ENCODE peak calls at places on chromosomes 6 and 20, in four cellular contexts. One of them, this sample, is unnamed.

GRCh38 chr6:11354019-11354418 is 121.6 kb upstream of the NEDD9 start:
- DNase-seq in progenitor cell of endocrine pancreas: no peak
- DNase-seq in ascending aorta: peak; percentile 79
- DNase-seq in H9: no peak
- DNase-seq in this sample: no peak

GRCh38 chr6:160756871-160757270 is 54.8 kb downstream of the PLG start:
- DNase-seq in H9: no peak
- DNase-seq in progenitor cell of endocrine pancreas: no peak
- DNase-seq in ascending aorta: no peak
- DNase-seq in this sample: no peak

GRCh38 chr20:44069203-44069931 is 117.6 kb downstream of the JPH2 start:
- DNase-seq in ascending aorta: no peak
- DNase-seq in H9: no peak
- DNase-seq in progenitor cell of endocrine pancreas: no peak
- DNase-seq in this sample: peak; percentile 44

GRCh38 chr6:157019733-157020132 is 242.6 kb downstream of the ARID1B start:
- DNase-seq in H9: no peak
- DNase-seq in ascending aorta: no peak
- DNase-seq in progenitor cell of endocrine pancreas: no peak
- DNase-seq in this sample: no peak

GRCh38 chr6:134436281-134436815 is 118.4 kb upstream of the SGK1 start:
- DNase-seq in progenitor cell of endocrine pancreas: no peak
- DNase-seq in H9: no peak
- DNase-seq in ascending aorta: peak; percentile 41
- DNase-seq in this sample: no peak

GRCh38 chr6:101539510-101540245 is 146.2 kb downstream of the GRIK2 start:
- DNase-seq in ascending aorta: no peak
- DNase-seq in progenitor cell of endocrine pancreas: no peak
- DNase-seq in H9: no peak
- DNase-seq in this sample: no peak

GRCh38 chr6:43635387-43636311 is at the start of gene MAD2L1BP:
- DNase-seq in progenitor cell of endocrine pancreas: peak; percentile 62
- DNase-seq in ascending aorta: peak; percentile 39
- DNase-seq in H9: peak; percentile 80
- DNase-seq in this sample: peak; percentile 77

GRCh38 chr20:43748274-43748673 is 21.5 kb upstream of the GTSF1L start:
- DNase-seq in H9: no peak
- DNase-seq in ascending aorta: no peak
- DNase-seq in progenitor cell of endocrine pancreas: no peak
- DNase-seq in this sample: no peak

GRCh38 chr6:81727876-81728517 is 24.5 kb downstream of the TENT5A start:
- DNase-seq in H9: no peak
- DNase-seq in progenitor cell of endocrine pancreas: no peak
- DNase-seq in ascending aorta: no peak
- DNase-seq in this sample: no peak

GRCh38 chr20:1824834-1825233 is 70.4 kb upstream of the SIRPA start:
- DNase-seq in progenitor cell of endocrine pancreas: no peak
- DNase-seq in H9: no peak
- DNase-seq in ascending aorta: no peak
- DNase-seq in this sample: no peak

GRCh38 chr6:88780714-88781389 is 182.6 kb downstream of the RNGTT start:
- DNase-seq in progenitor cell of endocrine pancreas: peak; percentile 11
- DNase-seq in ascending aorta: no peak
- DNase-seq in H9: peak; percentile 66
- DNase-seq in this sample: no peak

GRCh38 chr6:116363759-116364158 is 7.0 kb upstream of the DSE start:
- DNase-seq in ascending aorta: no peak
- DNase-seq in H9: no peak
- DNase-seq in progenitor cell of endocrine pancreas: no peak
- DNase-seq in this sample: no peak

GRCh38 chr20:17825949-17826843 is 126.4 kb downstream of the BANF2 start:
- DNase-seq in H9: no peak
- DNase-seq in ascending aorta: no peak
- DNase-seq in progenitor cell of endocrine pancreas: no peak
- DNase-seq in this sample: no peak

GRCh38 chr6:113595921-113596376 is 261.2 kb upstream of the MARCKS start:
- DNase-seq in progenitor cell of endocrine pancreas: no peak
- DNase-seq in H9: no peak
- DNase-seq in ascending aorta: no peak
- DNase-seq in this sample: no peak

GRCh38 chr6:94464018-94464510 is 1044.7 kb upstream of the EPHA7 start:
- DNase-seq in ascending aorta: no peak
- DNase-seq in progenitor cell of endocrine pancreas: no peak
- DNase-seq in H9: no peak
- DNase-seq in this sample: no peak

GRCh38 chr6:53813096-53813495 is 18.3 kb downstream of the LRRC1 start:
- DNase-seq in H9: no peak
- DNase-seq in ascending aorta: no peak
- DNase-seq in progenitor cell of endocrine pancreas: no peak
- DNase-seq in this sample: no peak

GRCh38 chr6:169975701-169976100 is 224.3 kb downstream of the ERMARD start:
- DNase-seq in ascending aorta: no peak
- DNase-seq in progenitor cell of endocrine pancreas: no peak
- DNase-seq in H9: no peak
- DNase-seq in this sample: no peak

GRCh38 chr20:53149184-53149651 is 177.1 kb downstream of the TSHZ2 start:
- DNase-seq in ascending aorta: no peak
- DNase-seq in H9: no peak
- DNase-seq in progenitor cell of endocrine pancreas: no peak
- DNase-seq in this sample: no peak

GRCh38 chr6:31163922-31164321 is 5.5 kb downstream of the TCF19 start:
- DNase-seq in progenitor cell of endocrine pancreas: no peak
- DNase-seq in ascending aorta: no peak
- DNase-seq in H9: no peak
- DNase-seq in this sample: no peak

GRCh38 chr20:1813101-1813529 is 82.1 kb upstream of the SIRPA start:
- DNase-seq in ascending aorta: peak; percentile 59
- DNase-seq in H9: no peak
- DNase-seq in progenitor cell of endocrine pancreas: no peak
- DNase-seq in this sample: no peak

GRCh38 chr20:7980332-7981046 is 39.1 kb downstream of the TMX4 start:
- DNase-seq in H9: peak; percentile 34
- DNase-seq in progenitor cell of endocrine pancreas: no peak
- DNase-seq in ascending aorta: no peak
- DNase-seq in this sample: no peak

GRCh38 chr6:30518505-30518850 is 29.2 kb downstream of the HLA-E start:
- DNase-seq in H9: no peak
- DNase-seq in ascending aorta: no peak
- DNase-seq in progenitor cell of endocrine pancreas: no peak
- DNase-seq in this sample: no peak

GRCh38 chr20:13684566-13685222 is 46.0 kb upstream of the TASP1 start:
- DNase-seq in H9: no peak
- DNase-seq in progenitor cell of endocrine pancreas: no peak
- DNase-seq in ascending aorta: no peak
- DNase-seq in this sample: peak; percentile 16

GRCh38 chr20:62985089-62985778 is 21.5 kb downstream of the BHLHE23 start:
- DNase-seq in ascending aorta: no peak
- DNase-seq in H9: no peak
- DNase-seq in progenitor cell of endocrine pancreas: no peak
- DNase-seq in this sample: no peak

GRCh38 chr20:8547035-8547649 is 415.1 kb downstream of the PLCB1 start:
- DNase-seq in progenitor cell of endocrine pancreas: no peak
- DNase-seq in ascending aorta: no peak
- DNase-seq in H9: no peak
- DNase-seq in this sample: no peak

GRCh38 chr20:48357714-48358113 is 470.1 kb downstream of the PREX1 start:
- DNase-seq in ascending aorta: no peak
- DNase-seq in progenitor cell of endocrine pancreas: no peak
- DNase-seq in H9: no peak
- DNase-seq in this sample: no peak

GRCh38 chr20:63498950-63499332 is at the start of gene EEF1A2:
- DNase-seq in progenitor cell of endocrine pancreas: peak; percentile 23
- DNase-seq in ascending aorta: no peak
- DNase-seq in H9: peak; percentile 31
- DNase-seq in this sample: peak; percentile 66

GRCh38 chr6:44225579-44226325 is 2.4 kb downstream of the SLC29A1 start:
- DNase-seq in progenitor cell of endocrine pancreas: no peak
- DNase-seq in ascending aorta: no peak
- DNase-seq in H9: no peak
- DNase-seq in this sample: no peak

GRCh38 chr20:7716286-7716972 is 223.8 kb downstream of the HAO1 start:
- DNase-seq in progenitor cell of endocrine pancreas: no peak
- DNase-seq in H9: no peak
- DNase-seq in ascending aorta: no peak
- DNase-seq in this sample: no peak

GRCh38 chr6:18035330-18035854 is 48.0 kb upstream of the KIF13A start:
- DNase-seq in ascending aorta: no peak
- DNase-seq in H9: peak; percentile 3
- DNase-seq in progenitor cell of endocrine pancreas: no peak
- DNase-seq in this sample: no peak

GRCh38 chr6:167244991-167245390 is 46.1 kb upstream of the UNC93A start:
- DNase-seq in ascending aorta: no peak
- DNase-seq in progenitor cell of endocrine pancreas: no peak
- DNase-seq in H9: peak; percentile 70
- DNase-seq in this sample: no peak

GRCh38 chr6:23446394-23447001 is 679.5 kb upstream of the NRSN1 start:
- DNase-seq in H9: no peak
- DNase-seq in progenitor cell of endocrine pancreas: no peak
- DNase-seq in ascending aorta: no peak
- DNase-seq in this sample: no peak

GRCh38 chr6:3999800-4000661 is 78.9 kb downstream of the FAM217A start:
- DNase-seq in progenitor cell of endocrine pancreas: no peak
- DNase-seq in H9: no peak
- DNase-seq in ascending aorta: no peak
- DNase-seq in this sample: no peak

GRCh38 chr20:16703570-16703969 is 26.3 kb upstream of the SNRPB2 start:
- DNase-seq in ascending aorta: no peak
- DNase-seq in progenitor cell of endocrine pancreas: no peak
- DNase-seq in H9: no peak
- DNase-seq in this sample: no peak

GRCh38 chr20:16699287-16699686 is 30.5 kb upstream of the SNRPB2 start:
- DNase-seq in H9: no peak
- DNase-seq in progenitor cell of endocrine pancreas: no peak
- DNase-seq in ascending aorta: no peak
- DNase-seq in this sample: no peak

GRCh38 chr20:16695633-16696032 is 34.2 kb upstream of the SNRPB2 start:
- DNase-seq in H9: no peak
- DNase-seq in ascending aorta: no peak
- DNase-seq in progenitor cell of endocrine pancreas: no peak
- DNase-seq in this sample: no peak

DNA sequence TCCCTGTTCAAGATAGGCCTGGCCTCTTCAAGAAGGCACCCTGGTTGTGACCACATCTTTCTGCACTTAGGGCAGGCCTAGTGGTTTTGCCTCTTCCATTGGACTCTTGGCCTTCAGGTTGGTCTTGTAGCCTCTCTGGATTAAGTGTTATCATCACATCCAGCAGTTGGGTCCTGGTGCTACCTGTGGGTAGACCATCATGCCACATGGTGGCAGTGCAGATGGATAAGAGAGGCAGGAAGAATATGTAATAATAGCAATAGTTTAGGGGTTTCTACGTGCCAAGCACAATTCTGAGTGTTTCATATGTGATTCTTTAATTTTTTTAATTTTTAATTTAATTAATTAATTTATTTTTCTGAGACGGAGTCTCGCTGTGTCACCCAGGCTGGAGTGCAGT is 28.5 kb upstream of the SNRPB2 start:
- DNase-seq in progenitor cell of endocrine pancreas: no peak
- DNase-seq in H9: peak; percentile 34
- DNase-seq in ascending aorta: no peak
- DNase-seq in this sample: no peak
- TF ChIP-seq CTCF in progenitor cell of endocrine pancreas: peak; percentile 34
- TF ChIP-seq CTCF in H9: peak; percentile 71
- TF ChIP-seq CTCF in ascending aorta: no peak
- TF ChIP-seq CTCF in this sample: no peak

DNA sequence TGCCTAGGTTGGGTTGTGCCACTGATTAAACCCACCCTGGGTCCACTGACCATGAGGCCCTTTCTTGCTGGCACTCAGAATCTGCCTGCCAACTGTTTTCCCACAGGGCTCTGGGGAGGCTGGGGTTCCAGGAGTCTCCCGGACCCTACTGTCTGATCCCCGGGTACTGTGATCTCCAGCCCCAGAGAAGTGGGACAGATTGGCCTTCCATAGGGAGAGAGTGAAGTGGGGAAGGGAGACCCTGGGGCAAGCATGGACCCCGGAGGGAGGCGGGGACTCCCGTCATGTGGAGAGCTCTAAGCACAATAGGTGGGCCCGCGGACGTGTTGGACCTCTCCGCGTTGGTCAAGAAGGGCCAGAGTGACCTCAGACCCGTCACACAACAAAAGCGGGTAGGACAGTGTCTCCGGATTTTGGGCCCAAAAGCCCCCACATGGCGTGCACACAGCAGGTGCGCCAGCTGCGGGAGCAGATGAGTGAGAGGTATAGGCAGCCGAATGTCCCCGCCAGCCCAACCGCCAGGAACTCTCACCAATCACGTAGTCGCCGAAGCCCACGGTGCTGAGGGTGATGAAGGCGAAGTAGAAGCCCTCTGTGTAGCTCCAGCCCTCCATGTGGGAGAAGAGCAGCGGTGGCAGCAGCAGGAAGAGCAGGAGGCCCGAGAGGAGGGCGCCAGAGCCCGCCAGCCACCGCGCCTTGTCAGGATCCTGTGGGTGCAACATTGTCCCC is 10.6 kb downstream of the KCNK17 start:
- DNase-seq in ascending aorta: no peak
- DNase-seq in H9: no peak
- DNase-seq in progenitor cell of endocrine pancreas: no peak
- DNase-seq in this sample: no peak
- TF ChIP-seq CTCF in ascending aorta: no peak
- TF ChIP-seq CTCF in H9: no peak
- TF ChIP-seq CTCF in progenitor cell of endocrine pancreas: no peak
- TF ChIP-seq CTCF in this sample: no peak

GRCh38 chr6:107655245-107655644 is 165.3 kb downstream of the SOBP start:
- DNase-seq in ascending aorta: no peak
- DNase-seq in H9: peak; percentile 66
- DNase-seq in progenitor cell of endocrine pancreas: no peak
- DNase-seq in this sample: no peak
- TF ChIP-seq CTCF in ascending aorta: no peak
- TF ChIP-seq CTCF in H9: peak; percentile 82
- TF ChIP-seq CTCF in progenitor cell of endocrine pancreas: peak; percentile 49
- TF ChIP-seq CTCF in this sample: no peak

GRCh38 chr20:51622004-51622874 is 79.7 kb upstream of the NFATC2 start:
- DNase-seq in progenitor cell of endocrine pancreas: no peak
- DNase-seq in ascending aorta: no peak
- DNase-seq in H9: no peak
- DNase-seq in this sample: no peak

GRCh38 chr20:51628533-51629398 is 86.2 kb upstream of the NFATC2 start:
- DNase-seq in ascending aorta: no peak
- DNase-seq in progenitor cell of endocrine pancreas: no peak
- DNase-seq in H9: no peak
- DNase-seq in this sample: no peak

GRCh38 chr20:51623255-51623654 is 80.7 kb upstream of the NFATC2 start:
- DNase-seq in progenitor cell of endocrine pancreas: no peak
- DNase-seq in H9: no peak
- DNase-seq in ascending aorta: no peak
- DNase-seq in this sample: no peak

GRCh38 chr20:51625105-51625504 is 82.6 kb upstream of the NFATC2 start:
- DNase-seq in ascending aorta: no peak
- DNase-seq in progenitor cell of endocrine pancreas: no peak
- DNase-seq in H9: no peak
- DNase-seq in this sample: no peak

GRCh38 chr20:51624157-51624731 is 81.7 kb upstream of the NFATC2 start:
- DNase-seq in H9: peak; percentile 89
- DNase-seq in progenitor cell of endocrine pancreas: peak; percentile 61
- DNase-seq in ascending aorta: no peak
- DNase-seq in this sample: peak; percentile 55
- TF ChIP-seq CTCF in H9: peak; percentile 84
- TF ChIP-seq CTCF in progenitor cell of endocrine pancreas: peak; percentile 78
- TF ChIP-seq CTCF in ascending aorta: peak; percentile 21
- TF ChIP-seq CTCF in this sample: no peak